ENCODE peak calls at places on chromosomes 6 and 20, in ten cellular contexts. One of them, this sample, is unnamed.

GRCh38 chr20:45670139-45670538 is at the start of gene WFDC11:
- DNase-seq in naive thymus-derived CD4-positive, alpha-beta T cell: no peak
- DNase-seq in neural progenitor cell: no peak
- DNase-seq in stomach: no peak
- DNase-seq in SJSA1: no peak
- DNase-seq in PC-9: no peak
- DNase-seq in mesendoderm: no peak
- DNase-seq in transverse colon: no peak
- DNase-seq in fibroblast of lung: no peak
- DNase-seq in upper lobe of left lung: no peak
- DNase-seq in this sample: no peak

GRCh38 chr6:98467902-98468301 is 366.5 kb upstream of the POU3F2 start:
- DNase-seq in mesendoderm: no peak
- DNase-seq in SJSA1: no peak
- DNase-seq in PC-9: no peak
- DNase-seq in stomach: no peak
- DNase-seq in naive thymus-derived CD4-positive, alpha-beta T cell: no peak
- DNase-seq in transverse colon: no peak
- DNase-seq in upper lobe of left lung: no peak
- DNase-seq in neural progenitor cell: no peak
- DNase-seq in fibroblast of lung: no peak
- DNase-seq in this sample: no peak

GRCh38 chr6:35359744-35360348 is 17.5 kb downstream of the PPARD start:
- DNase-seq in neural progenitor cell: peak; percentile 20
- DNase-seq in fibroblast of lung: peak; percentile 72
- DNase-seq in upper lobe of left lung: peak; percentile 52
- DNase-seq in stomach: no peak
- DNase-seq in PC-9: peak; percentile 92
- DNase-seq in naive thymus-derived CD4-positive, alpha-beta T cell: no peak
- DNase-seq in transverse colon: no peak
- DNase-seq in SJSA1: no peak
- DNase-seq in mesendoderm: no peak
- DNase-seq in this sample: peak; percentile 83

GRCh38 chr6:36636283-36636682 is 42.1 kb downstream of the SRSF3 start:
- DNase-seq in naive thymus-derived CD4-positive, alpha-beta T cell: no peak
- DNase-seq in upper lobe of left lung: no peak
- DNase-seq in mesendoderm: no peak
- DNase-seq in fibroblast of lung: no peak
- DNase-seq in neural progenitor cell: no peak
- DNase-seq in PC-9: no peak
- DNase-seq in transverse colon: no peak
- DNase-seq in SJSA1: no peak
- DNase-seq in stomach: no peak
- DNase-seq in this sample: no peak

GRCh38 chr20:59062057-59062456 is 19.5 kb upstream of the PRELID3B start:
- DNase-seq in stomach: no peak
- DNase-seq in fibroblast of lung: no peak
- DNase-seq in transverse colon: no peak
- DNase-seq in mesendoderm: peak; percentile 4
- DNase-seq in upper lobe of left lung: no peak
- DNase-seq in naive thymus-derived CD4-positive, alpha-beta T cell: no peak
- DNase-seq in neural progenitor cell: no peak
- DNase-seq in SJSA1: no peak
- DNase-seq in PC-9: no peak
- DNase-seq in this sample: no peak

GRCh38 chr6:7707787-7708186 is 18.1 kb upstream of the BMP6 start:
- DNase-seq in mesendoderm: no peak
- DNase-seq in transverse colon: no peak
- DNase-seq in PC-9: no peak
- DNase-seq in neural progenitor cell: no peak
- DNase-seq in naive thymus-derived CD4-positive, alpha-beta T cell: no peak
- DNase-seq in upper lobe of left lung: no peak
- DNase-seq in SJSA1: no peak
- DNase-seq in stomach: no peak
- DNase-seq in fibroblast of lung: no peak
- DNase-seq in this sample: no peak

GRCh38 chr6:160430741-160431140 is 82.6 kb downstream of the SLC22A3 start:
- DNase-seq in mesendoderm: no peak
- DNase-seq in stomach: no peak
- DNase-seq in upper lobe of left lung: no peak
- DNase-seq in PC-9: no peak
- DNase-seq in fibroblast of lung: no peak
- DNase-seq in naive thymus-derived CD4-positive, alpha-beta T cell: no peak
- DNase-seq in SJSA1: no peak
- DNase-seq in neural progenitor cell: no peak
- DNase-seq in transverse colon: no peak
- DNase-seq in this sample: peak; percentile 73

GRCh38 chr6:13427346-13427745 is 60.1 kb downstream of the GFOD1 start:
- DNase-seq in PC-9: no peak
- DNase-seq in naive thymus-derived CD4-positive, alpha-beta T cell: no peak
- DNase-seq in transverse colon: no peak
- DNase-seq in mesendoderm: no peak
- DNase-seq in stomach: no peak
- DNase-seq in fibroblast of lung: no peak
- DNase-seq in upper lobe of left lung: no peak
- DNase-seq in SJSA1: no peak
- DNase-seq in neural progenitor cell: no peak
- DNase-seq in this sample: no peak

GRCh38 chr20:37142708-37143107 is 36.4 kb upstream of the RPN2 start:
- DNase-seq in naive thymus-derived CD4-positive, alpha-beta T cell: no peak
- DNase-seq in stomach: no peak
- DNase-seq in fibroblast of lung: no peak
- DNase-seq in upper lobe of left lung: no peak
- DNase-seq in mesendoderm: no peak
- DNase-seq in neural progenitor cell: no peak
- DNase-seq in SJSA1: no peak
- DNase-seq in transverse colon: no peak
- DNase-seq in PC-9: peak; percentile 40
- DNase-seq in this sample: no peak

GRCh38 chr6:112040933-112041332 is 13.0 kb upstream of the CCN6 start:
- DNase-seq in PC-9: no peak
- DNase-seq in stomach: no peak
- DNase-seq in neural progenitor cell: no peak
- DNase-seq in transverse colon: no peak
- DNase-seq in fibroblast of lung: no peak
- DNase-seq in upper lobe of left lung: no peak
- DNase-seq in SJSA1: no peak
- DNase-seq in naive thymus-derived CD4-positive, alpha-beta T cell: no peak
- DNase-seq in mesendoderm: no peak
- DNase-seq in this sample: no peak

GRCh38 chr20:1364106-1364505 is 28.7 kb downstream of the FKBP1A start:
- DNase-seq in PC-9: no peak
- DNase-seq in neural progenitor cell: no peak
- DNase-seq in mesendoderm: no peak
- DNase-seq in SJSA1: no peak
- DNase-seq in fibroblast of lung: no peak
- DNase-seq in transverse colon: no peak
- DNase-seq in naive thymus-derived CD4-positive, alpha-beta T cell: no peak
- DNase-seq in stomach: no peak
- DNase-seq in upper lobe of left lung: no peak
- DNase-seq in this sample: no peak

GRCh38 chr6:100300221-100300736 is 164.4 kb downstream of the SIM1 start:
- DNase-seq in upper lobe of left lung: no peak
- DNase-seq in stomach: no peak
- DNase-seq in transverse colon: no peak
- DNase-seq in fibroblast of lung: peak; percentile 87
- DNase-seq in SJSA1: peak; percentile 81
- DNase-seq in neural progenitor cell: no peak
- DNase-seq in PC-9: peak; percentile 97
- DNase-seq in naive thymus-derived CD4-positive, alpha-beta T cell: no peak
- DNase-seq in mesendoderm: peak; percentile 78
- DNase-seq in this sample: no peak

GRCh38 chr6:41040101-41040910 is 1.3 kb upstream of the UNC5CL start:
- DNase-seq in PC-9: peak; percentile 39
- DNase-seq in mesendoderm: peak; percentile 49
- DNase-seq in neural progenitor cell: no peak
- DNase-seq in transverse colon: peak; percentile 66
- DNase-seq in upper lobe of left lung: peak; percentile 70
- DNase-seq in naive thymus-derived CD4-positive, alpha-beta T cell: no peak
- DNase-seq in fibroblast of lung: no peak
- DNase-seq in stomach: peak; percentile 37
- DNase-seq in SJSA1: no peak
- DNase-seq in this sample: no peak

GRCh38 chr20:23253524-23253923 is 97.1 kb upstream of the NXT1 start:
- DNase-seq in transverse colon: no peak
- DNase-seq in naive thymus-derived CD4-positive, alpha-beta T cell: no peak
- DNase-seq in fibroblast of lung: no peak
- DNase-seq in PC-9: no peak
- DNase-seq in SJSA1: no peak
- DNase-seq in stomach: no peak
- DNase-seq in neural progenitor cell: no peak
- DNase-seq in upper lobe of left lung: no peak
- DNase-seq in mesendoderm: no peak
- DNase-seq in this sample: no peak

GRCh38 chr20:38447931-38448675 is 13.0 kb upstream of the SNHG17 start:
- DNase-seq in mesendoderm: peak; percentile 70
- DNase-seq in upper lobe of left lung: no peak
- DNase-seq in transverse colon: no peak
- DNase-seq in fibroblast of lung: no peak
- DNase-seq in naive thymus-derived CD4-positive, alpha-beta T cell: no peak
- DNase-seq in neural progenitor cell: no peak
- DNase-seq in stomach: no peak
- DNase-seq in SJSA1: no peak
- DNase-seq in PC-9: no peak
- DNase-seq in this sample: no peak

GRCh38 chr6:73579389-73579788 is 58.6 kb upstream of the EEF1A1 start:
- DNase-seq in mesendoderm: no peak
- DNase-seq in PC-9: no peak
- DNase-seq in stomach: no peak
- DNase-seq in upper lobe of left lung: peak; percentile 40
- DNase-seq in transverse colon: no peak
- DNase-seq in fibroblast of lung: no peak
- DNase-seq in naive thymus-derived CD4-positive, alpha-beta T cell: no peak
- DNase-seq in neural progenitor cell: no peak
- DNase-seq in SJSA1: peak; percentile 56
- DNase-seq in this sample: no peak

GRCh38 chr6:16146527-16146955 is 17.7 kb downstream of the MYLIP start:
- DNase-seq in naive thymus-derived CD4-positive, alpha-beta T cell: no peak
- DNase-seq in mesendoderm: no peak
- DNase-seq in stomach: peak; percentile 70
- DNase-seq in PC-9: no peak
- DNase-seq in fibroblast of lung: peak; percentile 24
- DNase-seq in neural progenitor cell: no peak
- DNase-seq in upper lobe of left lung: no peak
- DNase-seq in SJSA1: no peak
- DNase-seq in transverse colon: no peak
- DNase-seq in this sample: no peak

GRCh38 chr20:19779634-19780033 is 21.6 kb downstream of the RIN2 start:
- DNase-seq in naive thymus-derived CD4-positive, alpha-beta T cell: no peak
- DNase-seq in upper lobe of left lung: no peak
- DNase-seq in transverse colon: no peak
- DNase-seq in neural progenitor cell: no peak
- DNase-seq in stomach: no peak
- DNase-seq in PC-9: no peak
- DNase-seq in fibroblast of lung: no peak
- DNase-seq in mesendoderm: no peak
- DNase-seq in SJSA1: no peak
- DNase-seq in this sample: no peak
- H3K4me1 ChIP-seq in naive thymus-derived CD4-positive, alpha-beta T cell: no peaks in the 10 kb centered on the region
- H3K4me1 ChIP-seq in upper lobe of left lung: peaks cover 31% of the 10 kb centered on the region
- H3K4me1 ChIP-seq in transverse colon: peaks cover 24% of the 10 kb centered on the region
- H3K4me1 ChIP-seq in neural progenitor cell: peaks cover 16% of the 10 kb centered on the region
- H3K4me1 ChIP-seq in stomach: peaks cover 41% of the 10 kb centered on the region
- H3K4me1 ChIP-seq in PC-9: peaks cover 30% of the 10 kb centered on the region
- H3K4me1 ChIP-seq in fibroblast of lung: peaks cover 10% of the 10 kb centered on the region
- H3K4me1 ChIP-seq in mesendoderm: peaks cover 2% of the 10 kb centered on the region
- H3K4me1 ChIP-seq in SJSA1: peaks cover 68% of the 10 kb centered on the region
- H3K4me1 ChIP-seq in this sample: peaks cover 9% of the 10 kb centered on the region

GRCh38 chr6:43019152-43019551 is 2.3 kb upstream of the RRP36 start:
- DNase-seq in naive thymus-derived CD4-positive, alpha-beta T cell: no peak
- DNase-seq in SJSA1: no peak
- DNase-seq in stomach: no peak
- DNase-seq in transverse colon: no peak
- DNase-seq in PC-9: no peak
- DNase-seq in neural progenitor cell: no peak
- DNase-seq in mesendoderm: no peak
- DNase-seq in upper lobe of left lung: no peak
- DNase-seq in fibroblast of lung: no peak
- DNase-seq in this sample: no peak

GRCh38 chr6:43014434-43014909 is 423 bp downstream of the KLHDC3 start:
- DNase-seq in naive thymus-derived CD4-positive, alpha-beta T cell: no peak
- DNase-seq in transverse colon: no peak
- DNase-seq in neural progenitor cell: no peak
- DNase-seq in PC-9: no peak
- DNase-seq in mesendoderm: no peak
- DNase-seq in SJSA1: no peak
- DNase-seq in fibroblast of lung: peak; percentile 44
- DNase-seq in stomach: no peak
- DNase-seq in upper lobe of left lung: no peak
- DNase-seq in this sample: no peak

GRCh38 chr6:43016935-43017334 is 2.9 kb downstream of the KLHDC3 start:
- DNase-seq in PC-9: no peak
- DNase-seq in SJSA1: no peak
- DNase-seq in naive thymus-derived CD4-positive, alpha-beta T cell: no peak
- DNase-seq in stomach: no peak
- DNase-seq in transverse colon: no peak
- DNase-seq in mesendoderm: no peak
- DNase-seq in neural progenitor cell: no peak
- DNase-seq in upper lobe of left lung: no peak
- DNase-seq in fibroblast of lung: no peak
- DNase-seq in this sample: no peak

GRCh38 chr6:43013843-43014433 is at the start of the genes KLHDC3 and MEA1:
- DNase-seq in SJSA1: peak; percentile 100
- DNase-seq in naive thymus-derived CD4-positive, alpha-beta T cell: peak; percentile 100
- DNase-seq in transverse colon: peak; percentile 100
- DNase-seq in stomach: peak; percentile 99
- DNase-seq in fibroblast of lung: peak; percentile 100
- DNase-seq in neural progenitor cell: peak; percentile 100
- DNase-seq in PC-9: peak; percentile 99
- DNase-seq in mesendoderm: peak; percentile 100
- DNase-seq in upper lobe of left lung: peak; percentile 100
- DNase-seq in this sample: peak; percentile 100

GRCh38 chr6:43016166-43016915 is 2.3 kb downstream of the KLHDC3 start:
- DNase-seq in PC-9: no peak
- DNase-seq in stomach: no peak
- DNase-seq in neural progenitor cell: peak; percentile 33
- DNase-seq in fibroblast of lung: no peak
- DNase-seq in upper lobe of left lung: no peak
- DNase-seq in transverse colon: no peak
- DNase-seq in mesendoderm: peak; percentile 9
- DNase-seq in naive thymus-derived CD4-positive, alpha-beta T cell: no peak
- DNase-seq in SJSA1: no peak
- DNase-seq in this sample: no peak
- H3K36me3 ChIP-seq in PC-9: peaks cover 11% of the 10 kb centered on the region
- H3K36me3 ChIP-seq in stomach: peaks cover 45% of the 10 kb centered on the region
- H3K36me3 ChIP-seq in neural progenitor cell: no peaks in the 10 kb centered on the region
- H3K36me3 ChIP-seq in fibroblast of lung: peaks cover 27% of the 10 kb centered on the region
- H3K36me3 ChIP-seq in upper lobe of left lung: peaks cover 18% of the 10 kb centered on the region
- H3K36me3 ChIP-seq in transverse colon: no peaks in the 10 kb centered on the region
- H3K36me3 ChIP-seq in mesendoderm: peaks cover 12% of the 10 kb centered on the region
- H3K36me3 ChIP-seq in naive thymus-derived CD4-positive, alpha-beta T cell: peaks cover 8% of the 10 kb centered on the region
- H3K36me3 ChIP-seq in SJSA1: peaks cover 73% of the 10 kb centered on the region
- H3K36me3 ChIP-seq in this sample: peaks cover 20% of the 10 kb centered on the region

GRCh38 chr6:133889557-133890301 is 816 bp downstream of the TCF21 start:
- DNase-seq in mesendoderm: peak; percentile 63
- DNase-seq in PC-9: no peak
- DNase-seq in SJSA1: peak; percentile 41
- DNase-seq in neural progenitor cell: peak; percentile 79
- DNase-seq in stomach: no peak
- DNase-seq in naive thymus-derived CD4-positive, alpha-beta T cell: no peak
- DNase-seq in fibroblast of lung: peak; percentile 76
- DNase-seq in upper lobe of left lung: no peak
- DNase-seq in transverse colon: no peak
- DNase-seq in this sample: no peak
- H3K27me3 ChIP-seq in mesendoderm: peaks cover 28% of the 10 kb centered on the region
- H3K27me3 ChIP-seq in PC-9: no peaks in the 10 kb centered on the region
- H3K27me3 ChIP-seq in SJSA1: no peaks in the 10 kb centered on the region
- H3K27me3 ChIP-seq in neural progenitor cell: peaks cover 100% of the 10 kb centered on the region
- H3K27me3 ChIP-seq in stomach: peaks cover 89% of the 10 kb centered on the region
- H3K27me3 ChIP-seq in naive thymus-derived CD4-positive, alpha-beta T cell: peaks cover 40% of the 10 kb centered on the region
- H3K27me3 ChIP-seq in fibroblast of lung: no peaks in the 10 kb centered on the region
- H3K27me3 ChIP-seq in upper lobe of left lung: no peaks in the 10 kb centered on the region
- H3K27me3 ChIP-seq in transverse colon: peaks cover 92% of the 10 kb centered on the region
- H3K27me3 ChIP-seq in this sample: peaks cover 38% of the 10 kb centered on the region

GRCh38 chr6:3337521-3338350 is 79.0 kb downstream of the PSMG4 start:
- DNase-seq in naive thymus-derived CD4-positive, alpha-beta T cell: no peak
- DNase-seq in mesendoderm: peak; percentile 86
- DNase-seq in neural progenitor cell: no peak
- DNase-seq in transverse colon: no peak
- DNase-seq in SJSA1: peak; percentile 69
- DNase-seq in fibroblast of lung: peak; percentile 28
- DNase-seq in PC-9: no peak
- DNase-seq in stomach: no peak
- DNase-seq in upper lobe of left lung: no peak
- DNase-seq in this sample: no peak
- H3K4me1 ChIP-seq in naive thymus-derived CD4-positive, alpha-beta T cell: no peaks in the 10 kb centered on the region
- H3K4me1 ChIP-seq in mesendoderm: peaks cover 12% of the 10 kb centered on the region
- H3K4me1 ChIP-seq in neural progenitor cell: peaks cover 59% of the 10 kb centered on the region
- H3K4me1 ChIP-seq in transverse colon: peaks cover 27% of the 10 kb centered on the region
- H3K4me1 ChIP-seq in SJSA1: peaks cover 33% of the 10 kb centered on the region
- H3K4me1 ChIP-seq in fibroblast of lung: no peaks in the 10 kb centered on the region
- H3K4me1 ChIP-seq in PC-9: peaks cover 8% of the 10 kb centered on the region
- H3K4me1 ChIP-seq in stomach: peaks cover 42% of the 10 kb centered on the region
- H3K4me1 ChIP-seq in upper lobe of left lung: peaks cover 18% of the 10 kb centered on the region
- H3K4me1 ChIP-seq in this sample: peaks cover 78% of the 10 kb centered on the region

This sample was measured in sigmoid colon.